ENCODE peak calls at places on chromosomes 3 and 15, in seven cellular contexts. D, M, I, O, P, Z and H are unnamed samples.

GRCh38 chr3:188390775-188391443 is 237.0 kb downstream of the LPP start:
- DNase-seq in Z (no peak), P (no peak), D (no peak), I (no peak), M (no peak), O (peak; percentile 10), H (no peak)

GRCh38 chr15:94769089-94769488 is 537.7 kb downstream of the MCTP2 start:
- DNase-seq in O (no peak), Z (no peak), D (no peak), P (no peak), I (no peak), M (no peak), H (no peak)

GRCh38 chr3:183698318-183698731 is 728 bp downstream of the YEATS2 start:
- DNase-seq in P (peak; percentile 48), D (peak; percentile 39), Z (no peak), O (no peak), I (no peak), M (no peak), H (peak; percentile 39)

GRCh38 chr3:120326784-120327183 is 22.4 kb downstream of the LRRC58 start:
- DNase-seq in M (no peak), I (no peak), Z (no peak), D (no peak), O (no peak), P (no peak), H (no peak)

GRCh38 chr3:43317461-43318316 is 31.3 kb downstream of the SNRK start:
- DNase-seq in Z (no peak), D (no peak), O (peak; percentile 70), I (no peak), P (peak; percentile 81), M (no peak), H (peak; percentile 21)

GRCh38 chr3:150787741-150788370 is 24.9 kb upstream of the SIAH2 start:
- DNase-seq in O (peak; percentile 53), M (peak; percentile 89), I (no peak), Z (no peak), P (peak; percentile 73), D (peak; percentile 85), H (peak; percentile 80)

GRCh38 chr15:73078291-73078690 is 26.0 kb downstream of the NEO1 start:
- DNase-seq in M (no peak), D (no peak), Z (no peak), I (no peak), O (no peak), P (no peak), H (no peak)

GRCh38 chr15:80526556-80527340 is 122.6 kb downstream of the ARNT2 start:
- DNase-seq in Z (no peak), M (no peak), D (no peak), P (peak; percentile 55), I (no peak), O (no peak), H (peak; percentile 83)

GRCh38 chr15:33234019-33234418 is 39.5 kb upstream of the FMN1 start:
- DNase-seq in P (peak; percentile 46), Z (no peak), O (peak; percentile 15), D (peak; percentile 74), I (no peak), M (no peak), H (peak; percentile 73)

GRCh38 chr3:133742351-133743091 is 3.7 kb upstream of the TF start:
- DNase-seq in P (peak; percentile 19), I (no peak), O (peak; percentile 97), M (no peak), Z (no peak), D (no peak), H (no peak)

GRCh38 chr3:135229018-135229495 is 434.0 kb downstream of the EPHB1 start:
- DNase-seq in D (no peak), P (no peak), I (no peak), M (no peak), Z (no peak), O (no peak), H (no peak)

GRCh38 chr3:64048631-64049061 is 25.4 kb upstream of the PSMD6 start:
- DNase-seq in Z (no peak), I (no peak), P (peak; percentile 35), O (no peak), D (peak; percentile 19), M (no peak), H (peak; percentile 43)

GRCh38 chr3:156648086-156648485 is 26.3 kb upstream of the TIPARP start:
- DNase-seq in P (peak; percentile 69), Z (no peak), I (no peak), M (no peak), D (peak; percentile 17), O (no peak), H (peak; percentile 37)

GRCh38 chr3:198028718-198029117 is 68.7 kb downstream of the LMLN start:
- DNase-seq in M (no peak), O (no peak), P (peak; percentile 65), D (peak; percentile 9), Z (no peak), I (no peak), H (peak; percentile 33)

GRCh38 chr3:161475905-161476304 is 20.7 kb upstream of the OTOL1 start:
- DNase-seq in D (peak; percentile 70), O (peak; percentile 50), I (no peak), Z (no peak), M (no peak), P (peak; percentile 27), H (no peak)

GRCh38 chr3:37892917-37893595 is 31.4 kb downstream of the CTDSPL start:
- DNase-seq in Z (no peak), O (peak; percentile 85), D (no peak), I (no peak), M (no peak), P (peak; percentile 79), H (peak; percentile 46)

GRCh38 chr3:81923038-81923437 is 161.6 kb upstream of the GBE1 start:
- DNase-seq in D (no peak), I (no peak), O (no peak), P (no peak), M (no peak), Z (no peak), H (no peak)

GRCh38 chr3:8959683-8960082 is 3.6 kb downstream of the RAD18 start:
- DNase-seq in D (no peak), P (no peak), I (no peak), O (no peak), M (no peak), Z (no peak), H (no peak)

GRCh38 chr15:33215941-33216872 is 21.7 kb upstream of the FMN1 start:
- DNase-seq in P (peak; percentile 22), I (no peak), M (no peak), Z (no peak), D (peak; percentile 79), O (no peak), H (peak; percentile 29)

DNA sequence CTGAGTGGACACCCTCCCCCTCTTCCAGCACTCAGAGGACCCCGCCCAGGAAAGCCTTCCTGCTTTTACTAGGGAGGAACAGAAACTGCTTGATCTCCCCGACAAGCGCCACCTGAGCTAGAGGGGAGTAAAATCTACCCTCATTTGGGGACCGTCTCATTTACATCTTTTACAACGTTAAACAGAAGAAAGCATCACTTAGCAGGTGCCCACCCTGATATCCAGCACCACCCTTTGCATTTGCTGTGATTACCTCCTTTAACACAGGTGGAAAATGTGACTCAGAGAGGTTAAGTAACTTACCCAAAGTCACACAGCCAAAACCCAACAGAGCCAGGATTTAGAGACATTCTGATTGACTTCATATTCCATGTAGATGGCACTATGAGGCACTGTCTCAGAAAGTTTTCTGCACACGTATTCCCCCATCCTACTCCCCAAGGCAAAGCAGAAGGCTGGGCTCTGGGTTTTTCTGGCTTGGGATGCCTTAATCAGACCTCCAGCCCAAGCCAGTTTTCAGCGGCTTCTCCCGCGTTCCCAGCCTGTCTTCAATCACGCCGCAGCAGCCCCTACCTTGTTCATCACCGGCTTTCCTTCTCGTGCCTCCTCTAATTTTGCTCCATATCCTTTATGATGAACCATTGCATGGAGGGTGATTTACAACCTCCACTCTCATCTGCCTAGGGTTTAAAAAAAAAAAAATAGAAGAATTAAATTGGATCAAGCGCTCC is 314.5 kb upstream of the PROK2 start:
- DNase-seq in Z (no peak), D (no peak), I (no peak), M (no peak), P (no peak), O (no peak), H (no peak)
- H3K4me3 ChIP-seq in Z (no peak overlapping the region), D (no peak overlapping the region), I (no peak overlapping the region), M (no peak overlapping the region), P (no peak overlapping the region), O (no peak overlapping the region), H (no peak overlapping the region)

GRCh38 chr3:52036829-52037228 is 19.5 kb downstream of the DUSP7 start:
- DNase-seq in I (no peak), D (no peak), P (no peak), Z (no peak), O (peak; percentile 46), M (no peak), H (no peak)
- TF ChIP-seq CTCF in I (no peak), D (peak; percentile 13), P (peak; percentile 18), Z (no peak), O (peak; percentile 65), M (no peak), H (no peak)

GRCh38 chr15:42605281-42605744 is 29.9 kb downstream of the STARD9 start:
- DNase-seq in M (no peak), Z (no peak), D (peak; percentile 5), P (peak; percentile 74), I (no peak), O (no peak), H (peak; percentile 63)
- H3K4me3 ChIP-seq in M (no peak overlapping the region), Z (no peak overlapping the region), D (no peak overlapping the region), P (no peak overlapping the region), I (no peak overlapping the region), O (no peak overlapping the region), H (no peak overlapping the region)

GRCh38 chr3:122383915-122384697 is at the start of gene FAM162A:
- DNase-seq in Z (peak; percentile 52), P (peak; percentile 84), I (peak; percentile 68), O (peak; percentile 90), D (peak; percentile 94), M (peak; percentile 95), H (peak; percentile 87)
- TF ChIP-seq CTCF in Z (peak; percentile 42), P (peak; percentile 46), I (peak; percentile 43), O (peak; percentile 96), D (peak; percentile 49), M (peak; percentile 86), H (peak; percentile 27)

DNA sequence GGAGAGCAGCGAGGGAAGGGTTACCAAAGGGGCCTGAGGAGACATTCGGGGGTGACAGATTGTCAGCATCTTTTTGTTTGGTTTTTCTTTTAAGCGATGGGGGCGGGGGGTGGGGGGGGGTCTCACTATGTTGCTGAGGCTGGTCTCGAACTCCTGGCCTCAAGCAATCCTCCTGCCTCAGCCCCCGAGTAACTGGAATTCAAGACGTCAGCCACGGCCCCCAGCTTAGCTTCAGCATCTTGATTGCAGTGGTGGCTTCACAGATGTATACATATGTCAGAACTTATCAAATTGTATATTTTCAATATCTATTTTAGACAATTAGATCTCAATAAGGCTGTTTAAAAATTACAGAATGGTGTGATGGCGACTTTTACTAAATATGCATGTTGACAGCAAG is 30.9 kb downstream of the ZDHHC19 start:
- DNase-seq in P (no peak), O (no peak), Z (no peak), M (no peak), D (no peak), I (no peak), H (no peak)
- H3K4me3 ChIP-seq in P (no peak overlapping the region), O (no peak overlapping the region), Z (no peak overlapping the region), M (peak overlapping the region; percentile 19), D (no peak overlapping the region), I (no peak overlapping the region), H (no peak overlapping the region)

GRCh38 chr15:76058714-76059319 is 968 bp upstream of the TMEM266 start:
- DNase-seq in M (peak; percentile 59), O (peak; percentile 15), D (peak; percentile 34), I (no peak), Z (no peak), P (peak; percentile 8), H (peak; percentile 23)
- TF ChIP-seq CTCF in M (peak; percentile 14), O (peak; percentile 71), D (peak; percentile 25), I (no peak), Z (peak; percentile 12), P (peak; percentile 2), H (peak; percentile 1)